ENCODE peak calls at places on chromosomes 2 and 18, in ten cellular contexts. W is heart left ventricle; I is lung; T is CD4-positive, CD25-positive, alpha-beta regulatory T cell; S is astrocyte; Y is colonic mucosa; K is SK-N-SH; F is cardiac muscle cell; L is thyroid gland; M is heart right ventricle. G is an unnamed sample.

GRCh38 chr2:73920577-73921545 is 5.8 kb upstream of the DGUOK start:
- DNase-seq in W (no peak), I (no peak), T (no peak), S (no peak), Y (peak; percentile 43), K (peak; percentile 62), F (peak; percentile 57), L (peak; percentile 7), M (peak; percentile 19), G (peak; percentile 71)

GRCh38 chr2:147538088-147538487 is 306.7 kb upstream of the ACVR2A start:
- DNase-seq in W (no peak), I (no peak), T (no peak), S (peak; percentile 94), Y (no peak), K (no peak), F (no peak), L (no peak), M (no peak), G (no peak)

GRCh38 chr2:160214461-160215055 is 14.5 kb upstream of the ITGB6 start:
- DNase-seq in W (peak; percentile 54), I (peak; percentile 88), T (no peak), S (peak; percentile 95), Y (no peak), K (no peak), F (no peak), L (peak; percentile 89), M (no peak), G (no peak)

GRCh38 chr18:46301571-46301970 is 197.4 kb downstream of the HAUS1 start:
- DNase-seq in W (no peak), I (no peak), T (no peak), S (no peak), Y (no peak), K (no peak), F (no peak), L (no peak), M (no peak), G (no peak)

GRCh38 chr2:48946444-48947048 is 191.0 kb upstream of the LHCGR start:
- DNase-seq in W (no peak), I (peak; percentile 61), T (peak; percentile 44), S (peak; percentile 26), Y (peak; percentile 39), K (peak; percentile 60), F (peak; percentile 74), L (peak; percentile 31), M (no peak), G (peak; percentile 15)

GRCh38 chr2:119518401-119518800 is 5.9 kb downstream of the SCTR start:
- DNase-seq in W (no peak), I (no peak), T (no peak), S (no peak), Y (no peak), K (no peak), F (no peak), L (no peak), M (no peak), G (no peak)

GRCh38 chr2:181340891-181341290 is 116.3 kb upstream of the ITGA4 start:
- DNase-seq in W (no peak), I (no peak), T (no peak), S (no peak), Y (no peak), K (no peak), F (no peak), L (no peak), M (no peak), G (no peak)

GRCh38 chr18:56711706-56712445 is 60.7 kb downstream of the WDR7 start:
- DNase-seq in W (no peak), I (no peak), T (no peak), S (no peak), Y (no peak), K (no peak), F (no peak), L (no peak), M (no peak), G (no peak)

GRCh38 chr2:37527362-37527761 is 144.1 kb downstream of the CDC42EP3 start:
- DNase-seq in W (no peak), I (no peak), T (no peak), S (no peak), Y (no peak), K (no peak), F (no peak), L (no peak), M (no peak), G (no peak)

GRCh38 chr2:89797320-89798038 is 1106.0 kb downstream of the RPIA start:
- DNase-seq in W (no peak), I (no peak), T (no peak), S (no peak), Y (no peak), K (no peak), F (no peak), L (no peak), M (no peak), G (no peak)
- H3K9me3 ChIP-seq in W (no peaks in the 10 kb centered on the region), I (no peaks in the 10 kb centered on the region), T (peaks cover 63% of the 10 kb centered on the region), S (peaks cover 55% of the 10 kb centered on the region), Y (no peaks in the 10 kb centered on the region), K (peaks cover 9% of the 10 kb centered on the region), F (peaks cover 53% of the 10 kb centered on the region), L (no peaks in the 10 kb centered on the region), M (no peaks in the 10 kb centered on the region), G (no peaks in the 10 kb centered on the region)

GRCh38 chr2:25698752-25699151 is 25.4 kb upstream of the DTNB start:
- DNase-seq in W (no peak), I (no peak), T (no peak), S (peak; percentile 50), Y (no peak), K (no peak), F (no peak), L (no peak), M (no peak), G (no peak)

GRCh38 chr2:25699206-25699605 is 25.8 kb upstream of the DTNB start:
- DNase-seq in W (no peak), I (no peak), T (no peak), S (no peak), Y (no peak), K (no peak), F (no peak), L (no peak), M (no peak), G (no peak)

GRCh38 chr2:25700221-25700660 is 26.9 kb upstream of the DTNB start:
- DNase-seq in W (no peak), I (no peak), T (peak; percentile 49), S (peak; percentile 27), Y (no peak), K (peak; percentile 76), F (peak; percentile 34), L (peak; percentile 29), M (no peak), G (peak; percentile 43)

GRCh38 chr2:25697559-25698341 is 24.4 kb upstream of the DTNB start:
- DNase-seq in W (no peak), I (no peak), T (no peak), S (no peak), Y (no peak), K (no peak), F (peak; percentile 12), L (no peak), M (no peak), G (no peak)

DNA sequence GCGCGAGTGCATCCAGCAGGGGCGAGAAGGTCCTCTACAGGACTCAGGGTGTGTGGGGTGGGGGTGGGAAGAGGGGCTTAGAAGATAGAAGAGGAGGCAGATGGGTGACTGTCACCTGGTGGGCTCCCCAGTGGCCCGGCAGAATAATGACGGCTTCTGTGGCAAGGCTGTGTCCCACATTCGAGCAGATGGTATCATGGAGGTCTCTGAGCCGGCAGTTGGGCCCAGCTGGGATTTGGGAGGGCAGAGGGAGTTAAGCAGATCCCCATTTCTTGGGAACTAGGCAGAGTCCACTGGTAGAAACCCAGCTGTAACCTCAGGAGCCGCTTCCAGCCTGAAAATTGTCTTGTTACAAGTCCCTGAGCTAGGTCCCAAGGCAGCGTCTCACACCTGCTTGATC is 28.4 kb upstream of the DTNB start:
- DNase-seq in W (no peak), I (no peak), T (no peak), S (no peak), Y (no peak), K (no peak), F (no peak), L (no peak), M (no peak), G (no peak)
- H3K4me1 ChIP-seq in W (no peaks in the 10 kb centered on the region), I (no peaks in the 10 kb centered on the region), T (no peaks in the 10 kb centered on the region), S (peaks cover 15% of the 10 kb centered on the region), Y (no peaks in the 10 kb centered on the region), K (peaks cover 3% of the 10 kb centered on the region), F (no peaks in the 10 kb centered on the region), L (no peaks in the 10 kb centered on the region), M (no peaks in the 10 kb centered on the region), G (no peaks in the 10 kb centered on the region)

GRCh38 chr2:136395590-136395989 is 277.6 kb upstream of the CXCR4 start:
- DNase-seq in W (no peak), I (no peak), T (no peak), S (no peak), Y (no peak), K (no peak), F (no peak), L (no peak), M (no peak), G (no peak)

GRCh38 chr2:136404925-136405324 is 287.0 kb upstream of the CXCR4 start:
- DNase-seq in W (no peak), I (no peak), T (no peak), S (no peak), Y (no peak), K (no peak), F (no peak), L (no peak), M (no peak), G (no peak)

GRCh38 chr2:136394136-136395060 is 276.4 kb upstream of the CXCR4 start:
- DNase-seq in W (no peak), I (no peak), T (no peak), S (no peak), Y (no peak), K (no peak), F (no peak), L (no peak), M (no peak), G (no peak)

GRCh38 chr2:136402281-136402680 is 284.3 kb upstream of the CXCR4 start:
- DNase-seq in W (no peak), I (no peak), T (no peak), S (no peak), Y (no peak), K (no peak), F (peak; percentile 5), L (no peak), M (no peak), G (no peak)

DNA sequence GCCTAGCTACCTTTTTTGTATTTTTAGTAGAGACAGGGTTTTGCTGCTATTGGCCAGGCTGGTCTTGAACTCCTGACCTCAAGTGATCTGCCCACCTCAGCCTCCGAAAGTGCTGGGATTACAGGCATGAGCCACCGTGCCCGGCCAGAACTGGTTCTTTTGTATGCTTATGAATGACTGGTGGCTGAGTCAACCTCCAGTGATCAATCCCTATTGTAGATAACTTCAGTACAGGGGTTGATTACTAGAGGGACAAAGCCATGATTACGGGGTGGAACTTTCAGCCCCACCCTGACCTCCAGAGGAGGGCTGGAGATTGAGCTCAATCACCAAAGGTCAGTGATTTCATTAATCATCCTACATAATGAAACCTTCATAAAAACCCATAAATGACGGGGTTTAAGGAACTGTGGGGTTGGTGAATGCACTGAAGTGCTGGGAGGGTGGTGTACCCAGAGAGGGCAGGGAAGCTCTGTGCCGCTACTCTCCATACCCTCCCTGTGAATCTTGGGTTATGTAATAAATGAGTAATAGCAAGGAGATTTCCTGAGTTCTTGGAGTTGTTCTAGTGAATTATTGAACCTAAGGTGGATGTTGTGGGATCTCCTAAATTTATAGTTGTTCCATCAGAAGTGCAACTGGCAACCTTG is 281.8 kb upstream of the CXCR4 start:
- DNase-seq in W (no peak), I (no peak), T (no peak), S (no peak), Y (no peak), K (no peak), F (no peak), L (no peak), M (no peak), G (no peak)
- H3K4me3 ChIP-seq in W (no peak overlapping the region), I (no peak overlapping the region), T (no peak overlapping the region), S (no peak overlapping the region), Y (no peak overlapping the region), K (no peak overlapping the region), F (no peak overlapping the region), L (no peak overlapping the region), M (no peak overlapping the region), G (no peak overlapping the region)

GRCh38 chr18:78573773-78574172 is 405.8 kb upstream of the SALL3 start:
- DNase-seq in W (no peak), I (no peak), T (no peak), S (no peak), Y (no peak), K (no peak), F (no peak), L (no peak), M (no peak), G (no peak)
- H3K9me3 ChIP-seq in W (no peaks in the 10 kb centered on the region), I (peaks cover 18% of the 10 kb centered on the region), T (peaks cover 5% of the 10 kb centered on the region), S (peaks cover 26% of the 10 kb centered on the region), Y (no peaks in the 10 kb centered on the region), K (no peaks in the 10 kb centered on the region), F (no peaks in the 10 kb centered on the region), L (no peaks in the 10 kb centered on the region), M (peaks cover 4% of the 10 kb centered on the region), G (no peaks in the 10 kb centered on the region)